ENCODE peak calls at places on chromosome 3, in nine cellular contexts. One of them, this sample, is unnamed.

GRCh38 chr3:158725348-158725966 is 6.8 kb downstream of the RARRES1 start:
- DNase-seq in stimulated activated CD4-positive, alpha-beta T cell treated with anti-CD3 and anti-CD28 coated beads, Interleukin-12 subunit alpha, Interleukin-12 subunit beta, amount 100 ng/mL, for 4 hours: no peak
- DNase-seq in cerebellar cortex: no peak
- DNase-seq in A549: peak
- DNase-seq in AG08395: peak
- DNase-seq in naive thymus-derived CD4-positive, alpha-beta T cell: no peak
- DNase-seq in iPS-NIHi11: no peak
- DNase-seq in aorta: peak
- DNase-seq in globus pallidus: no peak
- DNase-seq in this sample: no peak

GRCh38 chr3:182713743-182714517 is 79.4 kb upstream of the ATP11B start:
- DNase-seq in A549: peak
- DNase-seq in globus pallidus: peak
- DNase-seq in naive thymus-derived CD4-positive, alpha-beta T cell: peak
- DNase-seq in iPS-NIHi11: peak
- DNase-seq in aorta: no peak
- DNase-seq in stimulated activated CD4-positive, alpha-beta T cell treated with anti-CD3 and anti-CD28 coated beads, Interleukin-12 subunit alpha, Interleukin-12 subunit beta, amount 100 ng/mL, for 4 hours: no peak
- DNase-seq in AG08395: peak
- DNase-seq in cerebellar cortex: peak
- DNase-seq in this sample: no peak

GRCh38 chr3:60055765-60056164 is 1005.9 kb upstream of the CFAP20DC start:
- DNase-seq in iPS-NIHi11: no peak
- DNase-seq in aorta: no peak
- DNase-seq in stimulated activated CD4-positive, alpha-beta T cell treated with anti-CD3 and anti-CD28 coated beads, Interleukin-12 subunit alpha, Interleukin-12 subunit beta, amount 100 ng/mL, for 4 hours: no peak
- DNase-seq in cerebellar cortex: no peak
- DNase-seq in A549: no peak
- DNase-seq in globus pallidus: no peak
- DNase-seq in AG08395: no peak
- DNase-seq in naive thymus-derived CD4-positive, alpha-beta T cell: no peak
- DNase-seq in this sample: no peak

GRCh38 chr3:43296565-43296964 is 10.2 kb downstream of the SNRK start:
- DNase-seq in globus pallidus: peak
- DNase-seq in A549: no peak
- DNase-seq in aorta: peak
- DNase-seq in cerebellar cortex: no peak
- DNase-seq in AG08395: no peak
- DNase-seq in naive thymus-derived CD4-positive, alpha-beta T cell: peak
- DNase-seq in iPS-NIHi11: no peak
- DNase-seq in stimulated activated CD4-positive, alpha-beta T cell treated with anti-CD3 and anti-CD28 coated beads, Interleukin-12 subunit alpha, Interleukin-12 subunit beta, amount 100 ng/mL, for 4 hours: peak
- DNase-seq in this sample: no peak

GRCh38 chr3:184874709-184875644 is 63.0 kb downstream of the VPS8 start:
- DNase-seq in AG08395: peak
- DNase-seq in iPS-NIHi11: peak
- DNase-seq in globus pallidus: peak
- DNase-seq in cerebellar cortex: peak
- DNase-seq in A549: peak
- DNase-seq in stimulated activated CD4-positive, alpha-beta T cell treated with anti-CD3 and anti-CD28 coated beads, Interleukin-12 subunit alpha, Interleukin-12 subunit beta, amount 100 ng/mL, for 4 hours: no peak
- DNase-seq in aorta: no peak
- DNase-seq in naive thymus-derived CD4-positive, alpha-beta T cell: no peak
- DNase-seq in this sample: no peak

GRCh38 chr3:64945171-64945684 is 257.4 kb upstream of the ADAMTS9 start:
- DNase-seq in AG08395: no peak
- DNase-seq in A549: no peak
- DNase-seq in globus pallidus: peak
- DNase-seq in aorta: no peak
- DNase-seq in iPS-NIHi11: peak
- DNase-seq in stimulated activated CD4-positive, alpha-beta T cell treated with anti-CD3 and anti-CD28 coated beads, Interleukin-12 subunit alpha, Interleukin-12 subunit beta, amount 100 ng/mL, for 4 hours: no peak
- DNase-seq in cerebellar cortex: peak
- DNase-seq in naive thymus-derived CD4-positive, alpha-beta T cell: no peak
- DNase-seq in this sample: no peak

GRCh38 chr3:18679226-18679625 is 254.1 kb upstream of the SATB1 start:
- DNase-seq in A549: no peak
- DNase-seq in stimulated activated CD4-positive, alpha-beta T cell treated with anti-CD3 and anti-CD28 coated beads, Interleukin-12 subunit alpha, Interleukin-12 subunit beta, amount 100 ng/mL, for 4 hours: no peak
- DNase-seq in AG08395: no peak
- DNase-seq in aorta: no peak
- DNase-seq in naive thymus-derived CD4-positive, alpha-beta T cell: peak
- DNase-seq in iPS-NIHi11: no peak
- DNase-seq in globus pallidus: no peak
- DNase-seq in cerebellar cortex: no peak
- DNase-seq in this sample: no peak

GRCh38 chr3:13014755-13015285 is 58.4 kb downstream of the IQSEC1 start:
- DNase-seq in naive thymus-derived CD4-positive, alpha-beta T cell: no peak
- DNase-seq in aorta: peak
- DNase-seq in cerebellar cortex: no peak
- DNase-seq in globus pallidus: no peak
- DNase-seq in AG08395: no peak
- DNase-seq in A549: no peak
- DNase-seq in stimulated activated CD4-positive, alpha-beta T cell treated with anti-CD3 and anti-CD28 coated beads, Interleukin-12 subunit alpha, Interleukin-12 subunit beta, amount 100 ng/mL, for 4 hours: no peak
- DNase-seq in iPS-NIHi11: no peak
- DNase-seq in this sample: no peak

GRCh38 chr3:37621771-37622170 is 239.9 kb upstream of the CTDSPL start:
- DNase-seq in stimulated activated CD4-positive, alpha-beta T cell treated with anti-CD3 and anti-CD28 coated beads, Interleukin-12 subunit alpha, Interleukin-12 subunit beta, amount 100 ng/mL, for 4 hours: no peak
- DNase-seq in cerebellar cortex: no peak
- DNase-seq in A549: no peak
- DNase-seq in aorta: no peak
- DNase-seq in AG08395: no peak
- DNase-seq in naive thymus-derived CD4-positive, alpha-beta T cell: no peak
- DNase-seq in globus pallidus: no peak
- DNase-seq in iPS-NIHi11: no peak
- DNase-seq in this sample: no peak

GRCh38 chr3:128174645-128175590 is 21.6 kb downstream of the EEFSEC start:
- DNase-seq in cerebellar cortex: no peak
- DNase-seq in AG08395: no peak
- DNase-seq in A549: no peak
- DNase-seq in stimulated activated CD4-positive, alpha-beta T cell treated with anti-CD3 and anti-CD28 coated beads, Interleukin-12 subunit alpha, Interleukin-12 subunit beta, amount 100 ng/mL, for 4 hours: no peak
- DNase-seq in aorta: no peak
- DNase-seq in naive thymus-derived CD4-positive, alpha-beta T cell: no peak
- DNase-seq in iPS-NIHi11: no peak
- DNase-seq in globus pallidus: no peak
- DNase-seq in this sample: no peak

GRCh38 chr3:119184808-119185690 is 11.7 kb downstream of the UPK1B start:
- DNase-seq in cerebellar cortex: no peak
- DNase-seq in iPS-NIHi11: no peak
- DNase-seq in aorta: no peak
- DNase-seq in stimulated activated CD4-positive, alpha-beta T cell treated with anti-CD3 and anti-CD28 coated beads, Interleukin-12 subunit alpha, Interleukin-12 subunit beta, amount 100 ng/mL, for 4 hours: no peak
- DNase-seq in naive thymus-derived CD4-positive, alpha-beta T cell: no peak
- DNase-seq in globus pallidus: no peak
- DNase-seq in AG08395: peak
- DNase-seq in A549: peak
- DNase-seq in this sample: no peak

GRCh38 chr3:55804170-55805095 is 317.3 kb upstream of the WNT5A start:
- DNase-seq in aorta: no peak
- DNase-seq in globus pallidus: no peak
- DNase-seq in AG08395: no peak
- DNase-seq in naive thymus-derived CD4-positive, alpha-beta T cell: no peak
- DNase-seq in A549: no peak
- DNase-seq in stimulated activated CD4-positive, alpha-beta T cell treated with anti-CD3 and anti-CD28 coated beads, Interleukin-12 subunit alpha, Interleukin-12 subunit beta, amount 100 ng/mL, for 4 hours: no peak
- DNase-seq in iPS-NIHi11: no peak
- DNase-seq in cerebellar cortex: no peak
- DNase-seq in this sample: no peak

GRCh38 chr3:69484507-69485393 is 98.9 kb upstream of the FRMD4B start:
- DNase-seq in iPS-NIHi11: no peak
- DNase-seq in stimulated activated CD4-positive, alpha-beta T cell treated with anti-CD3 and anti-CD28 coated beads, Interleukin-12 subunit alpha, Interleukin-12 subunit beta, amount 100 ng/mL, for 4 hours: no peak
- DNase-seq in aorta: no peak
- DNase-seq in naive thymus-derived CD4-positive, alpha-beta T cell: no peak
- DNase-seq in AG08395: no peak
- DNase-seq in A549: no peak
- DNase-seq in globus pallidus: no peak
- DNase-seq in cerebellar cortex: no peak
- DNase-seq in this sample: no peak

GRCh38 chr3:16119887-16120286 is 54.6 kb upstream of the GALNT15 start:
- DNase-seq in cerebellar cortex: no peak
- DNase-seq in A549: no peak
- DNase-seq in naive thymus-derived CD4-positive, alpha-beta T cell: no peak
- DNase-seq in iPS-NIHi11: no peak
- DNase-seq in AG08395: no peak
- DNase-seq in stimulated activated CD4-positive, alpha-beta T cell treated with anti-CD3 and anti-CD28 coated beads, Interleukin-12 subunit alpha, Interleukin-12 subunit beta, amount 100 ng/mL, for 4 hours: no peak
- DNase-seq in aorta: no peak
- DNase-seq in globus pallidus: no peak
- DNase-seq in this sample: no peak

GRCh38 chr3:133192363-133192945 is 154.3 kb downstream of the TMEM108 start:
- DNase-seq in globus pallidus: no peak
- DNase-seq in A549: no peak
- DNase-seq in cerebellar cortex: no peak
- DNase-seq in AG08395: no peak
- DNase-seq in naive thymus-derived CD4-positive, alpha-beta T cell: no peak
- DNase-seq in aorta: no peak
- DNase-seq in stimulated activated CD4-positive, alpha-beta T cell treated with anti-CD3 and anti-CD28 coated beads, Interleukin-12 subunit alpha, Interleukin-12 subunit beta, amount 100 ng/mL, for 4 hours: no peak
- DNase-seq in iPS-NIHi11: no peak
- DNase-seq in this sample: no peak

GRCh38 chr3:189756651-189757078 is 125.5 kb downstream of the TP63 start:
- DNase-seq in iPS-NIHi11: no peak
- DNase-seq in cerebellar cortex: no peak
- DNase-seq in A549: no peak
- DNase-seq in naive thymus-derived CD4-positive, alpha-beta T cell: no peak
- DNase-seq in globus pallidus: no peak
- DNase-seq in stimulated activated CD4-positive, alpha-beta T cell treated with anti-CD3 and anti-CD28 coated beads, Interleukin-12 subunit alpha, Interleukin-12 subunit beta, amount 100 ng/mL, for 4 hours: no peak
- DNase-seq in aorta: no peak
- DNase-seq in AG08395: no peak
- DNase-seq in this sample: no peak

GRCh38 chr3:55409802-55410201 is 77.3 kb downstream of the WNT5A start:
- DNase-seq in aorta: no peak
- DNase-seq in A549: no peak
- DNase-seq in stimulated activated CD4-positive, alpha-beta T cell treated with anti-CD3 and anti-CD28 coated beads, Interleukin-12 subunit alpha, Interleukin-12 subunit beta, amount 100 ng/mL, for 4 hours: no peak
- DNase-seq in globus pallidus: no peak
- DNase-seq in iPS-NIHi11: no peak
- DNase-seq in naive thymus-derived CD4-positive, alpha-beta T cell: no peak
- DNase-seq in cerebellar cortex: no peak
- DNase-seq in AG08395: no peak
- DNase-seq in this sample: no peak

GRCh38 chr3:83894223-83894622 is 1064.6 kb upstream of the CADM2 start:
- DNase-seq in cerebellar cortex: no peak
- DNase-seq in AG08395: no peak
- DNase-seq in stimulated activated CD4-positive, alpha-beta T cell treated with anti-CD3 and anti-CD28 coated beads, Interleukin-12 subunit alpha, Interleukin-12 subunit beta, amount 100 ng/mL, for 4 hours: no peak
- DNase-seq in naive thymus-derived CD4-positive, alpha-beta T cell: no peak
- DNase-seq in A549: no peak
- DNase-seq in globus pallidus: no peak
- DNase-seq in iPS-NIHi11: no peak
- DNase-seq in aorta: no peak
- DNase-seq in this sample: no peak

GRCh38 chr3:173173652-173174051 is 32.6 kb upstream of the SPATA16 start:
- DNase-seq in iPS-NIHi11: no peak
- DNase-seq in globus pallidus: no peak
- DNase-seq in stimulated activated CD4-positive, alpha-beta T cell treated with anti-CD3 and anti-CD28 coated beads, Interleukin-12 subunit alpha, Interleukin-12 subunit beta, amount 100 ng/mL, for 4 hours: no peak
- DNase-seq in cerebellar cortex: no peak
- DNase-seq in A549: no peak
- DNase-seq in AG08395: no peak
- DNase-seq in aorta: no peak
- DNase-seq in naive thymus-derived CD4-positive, alpha-beta T cell: no peak
- DNase-seq in this sample: no peak

GRCh38 chr3:180184806-180185205 is 148.1 kb upstream of the PEX5L start:
- DNase-seq in aorta: no peak
- DNase-seq in stimulated activated CD4-positive, alpha-beta T cell treated with anti-CD3 and anti-CD28 coated beads, Interleukin-12 subunit alpha, Interleukin-12 subunit beta, amount 100 ng/mL, for 4 hours: no peak
- DNase-seq in globus pallidus: no peak
- DNase-seq in naive thymus-derived CD4-positive, alpha-beta T cell: no peak
- DNase-seq in AG08395: no peak
- DNase-seq in A549: no peak
- DNase-seq in cerebellar cortex: no peak
- DNase-seq in iPS-NIHi11: no peak
- DNase-seq in this sample: no peak

GRCh38 chr3:34159613-34160420 is 361.4 kb downstream of the PDCD6IP start:
- DNase-seq in AG08395: no peak
- DNase-seq in A549: no peak
- DNase-seq in stimulated activated CD4-positive, alpha-beta T cell treated with anti-CD3 and anti-CD28 coated beads, Interleukin-12 subunit alpha, Interleukin-12 subunit beta, amount 100 ng/mL, for 4 hours: no peak
- DNase-seq in naive thymus-derived CD4-positive, alpha-beta T cell: no peak
- DNase-seq in globus pallidus: no peak
- DNase-seq in iPS-NIHi11: no peak
- DNase-seq in cerebellar cortex: no peak
- DNase-seq in aorta: no peak
- DNase-seq in this sample: no peak

GRCh38 chr3:101827211-101828174 is 21.8 kb upstream of the NFKBIZ start:
- DNase-seq in globus pallidus: peak
- DNase-seq in iPS-NIHi11: peak
- DNase-seq in aorta: peak
- DNase-seq in stimulated activated CD4-positive, alpha-beta T cell treated with anti-CD3 and anti-CD28 coated beads, Interleukin-12 subunit alpha, Interleukin-12 subunit beta, amount 100 ng/mL, for 4 hours: peak
- DNase-seq in A549: no peak
- DNase-seq in cerebellar cortex: peak
- DNase-seq in AG08395: peak
- DNase-seq in naive thymus-derived CD4-positive, alpha-beta T cell: peak
- DNase-seq in this sample: peak

GRCh38 chr3:125351814-125352456 is 23.2 kb downstream of the ZNF148 start:
- DNase-seq in AG08395: no peak
- DNase-seq in iPS-NIHi11: no peak
- DNase-seq in stimulated activated CD4-positive, alpha-beta T cell treated with anti-CD3 and anti-CD28 coated beads, Interleukin-12 subunit alpha, Interleukin-12 subunit beta, amount 100 ng/mL, for 4 hours: no peak
- DNase-seq in naive thymus-derived CD4-positive, alpha-beta T cell: no peak
- DNase-seq in cerebellar cortex: no peak
- DNase-seq in A549: no peak
- DNase-seq in globus pallidus: no peak
- DNase-seq in aorta: no peak
- DNase-seq in this sample: no peak

GRCh38 chr3:190739726-190740230 is 122.7 kb downstream of the GMNC start:
- DNase-seq in A549: no peak
- DNase-seq in cerebellar cortex: no peak
- DNase-seq in AG08395: no peak
- DNase-seq in stimulated activated CD4-positive, alpha-beta T cell treated with anti-CD3 and anti-CD28 coated beads, Interleukin-12 subunit alpha, Interleukin-12 subunit beta, amount 100 ng/mL, for 4 hours: no peak
- DNase-seq in naive thymus-derived CD4-positive, alpha-beta T cell: no peak
- DNase-seq in aorta: no peak
- DNase-seq in globus pallidus: no peak
- DNase-seq in iPS-NIHi11: no peak
- DNase-seq in this sample: no peak

This sample was measured in GM12892.